ENCODE peak calls at places on chromosomes 6 and 20, in nine cellular contexts. T is AG09309, A is Peyer's patch, G is brain microvascular endothelial cell, U is coronary artery, S is astrocyte of the spinal cord, P is pancreas, B is AG09319, O is HCT116. V is an unnamed sample.

GRCh38 chr6:27318973-27319372 is 6.9 kb upstream of the POM121L2 start:
- DNase-seq in B (no peak), O (no peak), S (no peak), P (no peak), U (no peak), T (no peak), A (no peak), G (no peak), V (no peak)

GRCh38 chr6:105594272-105594671 is 191.4 kb upstream of the PREP start:
- DNase-seq in A (no peak), T (no peak), U (no peak), B (no peak), S (no peak), G (no peak), P (no peak), O (no peak), V (no peak)

GRCh38 chr6:21887301-21888185 is 294.0 kb downstream of the SOX4 start:
- DNase-seq in T (no peak), O (no peak), G (peak), S (peak), P (no peak), B (no peak), A (no peak), U (no peak), V (no peak)

GRCh38 chr6:33105386-33105785 is 29.6 kb downstream of the HLA-DPB1 start:
- DNase-seq in S (no peak), G (no peak), T (no peak), U (no peak), O (no peak), P (no peak), B (no peak), A (no peak), V (no peak)

GRCh38 chr20:13022401-13023170 is 13.8 kb downstream of the SPTLC3 start:
- DNase-seq in A (no peak), O (no peak), B (no peak), P (no peak), G (peak), S (peak), U (no peak), T (peak), V (no peak)

GRCh38 chr6:39217177-39217864 is 12.0 kb downstream of the KCNK5 start:
- DNase-seq in B (no peak), G (peak), O (no peak), P (peak), U (peak), T (no peak), S (no peak), A (peak), V (no peak)

GRCh38 chr20:44810391-44811149 is at the start of gene RIMS4:
- DNase-seq in O (no peak), A (no peak), T (no peak), U (peak), P (no peak), S (no peak), B (no peak), G (no peak), V (no peak)

GRCh38 chr6:95978230-95978629 is 37.5 kb upstream of the FUT9 start:
- DNase-seq in O (peak), T (no peak), S (no peak), G (no peak), U (no peak), P (no peak), A (no peak), B (no peak), V (no peak)

GRCh38 chr20:37474386-37474785 is 46.7 kb upstream of the NNAT start:
- DNase-seq in B (no peak), T (no peak), U (no peak), A (no peak), G (no peak), S (no peak), O (no peak), P (no peak), V (no peak)
- TF ChIP-seq CTCF in B (no peak), T (no peak), U (no peak), A (no peak), G (no peak), S (no peak), O (no peak), P (no peak), V (no peak)

DNA sequence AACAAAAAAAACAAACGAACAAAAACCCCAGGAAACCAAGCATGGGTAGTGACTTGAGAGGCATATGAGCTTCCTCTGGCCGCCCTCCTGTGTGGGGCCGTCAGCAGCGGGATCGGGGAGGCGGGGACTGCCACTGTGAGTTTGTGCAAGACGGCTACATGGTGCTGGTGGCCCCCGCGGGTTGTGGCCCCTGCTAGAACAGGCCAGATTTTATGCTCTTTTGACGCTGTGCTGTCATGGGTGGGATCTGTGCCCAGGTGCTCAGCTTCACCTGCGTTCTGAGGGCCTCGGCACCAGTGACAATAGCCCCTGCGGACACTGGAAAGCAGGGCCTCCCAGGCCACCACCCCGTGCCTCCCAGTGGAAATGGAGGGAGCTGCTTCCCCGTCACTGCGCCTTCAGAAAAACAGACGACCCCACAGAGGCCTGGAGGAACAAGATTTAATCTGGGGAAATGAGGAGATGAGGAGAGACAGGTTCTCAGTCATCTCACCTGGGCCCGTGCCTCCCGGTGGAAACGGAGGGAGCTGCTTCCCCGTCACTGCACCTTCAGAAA is 4.7 kb upstream of the KCNQ2 start:
- DNase-seq in S (no peak), P (no peak), B (no peak), G (no peak), A (no peak), T (no peak), U (no peak), O (no peak), V (no peak)
- TF ChIP-seq CTCF in S (no peak), P (no peak), B (no peak), G (peak), A (no peak), T (no peak), U (no peak), O (no peak), V (no peak)

DNA sequence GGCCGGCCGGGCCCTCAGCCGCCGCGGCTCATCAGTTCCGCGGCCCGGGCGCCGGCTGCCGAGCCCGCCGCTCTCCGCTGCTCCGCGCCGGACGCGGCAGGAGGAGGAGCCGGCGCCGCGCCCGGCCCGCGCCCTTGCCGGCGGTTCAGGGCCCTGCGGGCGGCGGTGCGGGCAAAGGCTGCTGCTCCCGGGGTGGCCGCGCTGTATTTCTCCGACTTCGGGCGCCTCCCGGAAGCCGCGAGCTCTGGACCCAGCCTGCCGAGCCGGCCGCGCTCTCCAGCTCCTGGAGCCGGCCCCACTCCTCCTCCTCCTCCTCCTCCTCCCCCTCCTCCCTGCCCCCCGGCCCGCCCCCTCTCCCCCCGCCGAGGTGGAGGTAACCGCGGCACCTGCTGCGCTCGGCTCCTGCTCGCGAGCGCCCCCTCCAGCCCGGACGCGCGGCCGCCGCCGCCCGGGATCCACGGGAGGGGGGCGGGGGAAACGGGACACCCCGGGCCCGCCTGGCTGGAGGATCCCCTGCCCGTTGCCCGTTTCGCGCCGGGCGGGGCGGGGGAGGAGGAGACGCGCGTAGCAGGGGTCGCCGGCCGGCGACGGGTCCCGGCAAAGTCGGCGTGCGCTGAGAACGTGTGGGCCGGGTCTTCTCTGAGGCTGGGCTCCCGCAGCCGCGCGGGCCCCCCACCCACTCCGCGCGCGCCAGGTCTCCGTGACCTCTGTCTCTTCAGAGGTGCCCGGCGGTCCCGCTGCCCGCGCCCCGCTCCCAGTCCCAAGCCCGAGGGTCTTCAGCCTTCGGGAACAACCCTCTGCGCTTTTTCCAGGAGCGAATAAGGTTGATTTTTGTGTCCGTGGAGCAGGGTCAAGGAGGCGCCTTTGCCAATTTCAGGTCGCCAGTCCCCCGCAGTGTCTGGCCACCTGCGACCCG is at the start of gene SLC22A23:
- DNase-seq in B (no peak), P (peak), O (peak), S (peak), T (no peak), U (no peak), G (no peak), A (peak), V (peak)
- TF ChIP-seq CTCF in B (peak), P (peak), O (peak), S (peak), T (peak), U (peak), G (peak), A (peak), V (peak)

DNA sequence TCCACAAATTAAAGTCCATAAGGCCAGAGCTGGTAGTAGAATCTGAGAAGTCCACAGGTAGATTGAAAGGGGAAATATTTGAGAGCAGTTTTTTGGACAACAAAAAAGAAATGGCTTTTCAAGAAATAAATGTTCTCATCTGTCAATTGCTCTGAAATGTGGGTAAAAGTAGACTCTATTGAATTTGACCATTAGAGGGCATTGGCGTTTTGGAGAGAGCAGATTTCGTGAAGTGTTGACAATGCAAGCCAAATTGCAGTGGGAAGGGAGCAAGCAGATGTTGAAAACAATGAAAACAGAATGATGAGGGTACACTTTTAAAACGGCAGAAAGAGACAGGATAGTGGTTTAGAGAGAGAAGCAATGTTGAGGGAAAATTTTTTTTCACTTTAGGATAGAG is 149.1 kb upstream of the FAM83B start:
- DNase-seq in T (no peak), A (no peak), S (no peak), U (no peak), O (peak), B (no peak), P (no peak), G (no peak), V (no peak)
- TF ChIP-seq CTCF in T (peak), A (peak), S (peak), U (no peak), O (peak), B (peak), P (peak), G (peak), V (no peak)